ENCODE peak calls at places on chromosomes 16 and 17, in six cellular contexts. N is esophagus squamous epithelium; Y is naive thymus-derived CD4-positive, alpha-beta T cell; F is substantia nigra; I is stimulated activated CD8-positive, alpha-beta memory T cell treated with anti-CD3 and anti-CD28 coated beads, Interleukin-12 subunit alpha, Interleukin-12 subunit beta, amount 100 ng/mL, for 4 hours; W is GM12892. B is an unnamed sample.

GRCh38 chr16:19307587-19308241 is 22.2 kb downstream of the CLEC19A start:
- DNase-seq in N (no peak), F (no peak), Y (no peak), W (no peak), I (no peak), B (no peak)

GRCh38 chr17:61161615-61162134 is 238.0 kb upstream of the TBX2 start:
- DNase-seq in W (no peak), F (no peak), N (no peak), Y (no peak), I (no peak), B (no peak)

GRCh38 chr17:82985973-82986372 is 93.4 kb upstream of the METRNL start:
- DNase-seq in F (no peak), N (no peak), W (no peak), I (peak; percentile 37), Y (peak; percentile 76), B (no peak)

GRCh38 chr16:83723244-83723643 is 84.5 kb upstream of the HSBP1 start:
- DNase-seq in F (no peak), W (no peak), Y (no peak), N (no peak), I (no peak), B (no peak)

GRCh38 chr16:14495213-14496046 is 134.6 kb downstream of the PARN start:
- DNase-seq in N (no peak), W (no peak), Y (no peak), I (no peak), F (no peak), B (no peak)

GRCh38 chr16:68298907-68299515 is 11.7 kb downstream of the SLC7A6OS start:
- DNase-seq in W (no peak), I (no peak), F (peak; percentile 33), N (no peak), Y (no peak), B (no peak)

GRCh38 chr17:63445571-63446217 is 412 bp downstream of the CYB561 start:
- DNase-seq in N (no peak), W (peak; percentile 83), F (no peak), Y (peak; percentile 35), I (peak; percentile 65), B (peak; percentile 37)

GRCh38 chr16:87954826-87955225 is 3.6 kb downstream of the BANP start:
- DNase-seq in I (no peak), Y (no peak), N (no peak), W (no peak), F (no peak), B (no peak)

GRCh38 chr17:63963123-63963522 is 9.6 kb downstream of the SCN4A start:
- DNase-seq in I (no peak), N (no peak), F (no peak), Y (no peak), W (no peak), B (no peak)

GRCh38 chr17:64148017-64148631 is 18.2 kb upstream of the ERN1 start:
- DNase-seq in F (no peak), Y (no peak), I (no peak), W (no peak), N (no peak), B (no peak)

GRCh38 chr17:52678211-52678610 is 519.7 kb upstream of the CA10 start:
- DNase-seq in W (no peak), I (no peak), Y (no peak), F (no peak), N (no peak), B (no peak)

GRCh38 chr17:46977348-46977747 is 1.7 kb downstream of the RPRML start:
- DNase-seq in N (no peak), I (no peak), W (no peak), Y (no peak), F (no peak), B (no peak)

GRCh38 chr17:17682737-17683675 is 1.7 kb downstream of the RAI1 start:
- DNase-seq in Y (peak; percentile 65), F (peak; percentile 58), I (peak; percentile 51), W (no peak), N (no peak), B (peak; percentile 80)

GRCh38 chr17:45092932-45093430 is 31.9 kb downstream of the NMT1 start:
- DNase-seq in I (no peak), N (no peak), W (no peak), Y (no peak), F (peak; percentile 96), B (no peak)

GRCh38 chr16:23893976-23894375 is 58.2 kb downstream of the PRKCB start:
- DNase-seq in Y (no peak), I (no peak), N (no peak), F (no peak), W (no peak), B (no peak)